ENCODE peak calls at places on chromosomes 4 and X, in four cellular contexts. T is thoracic aorta, Q is left ventricle myocardium inferior, C is thyroid gland. W is an unnamed sample.

GRCh38 chr4:1910643-1911042 is 39.5 kb downstream of the NSD2 start:
- DNase-seq in T (no peak), Q (no peak), C (peak), W (no peak)

GRCh38 chrX:120310861-120311631 is at the start of gene TMEM255A:
- DNase-seq in T (no peak), Q (no peak), C (no peak), W (peak)

GRCh38 chr4:75729836-75730235 is 5.5 kb downstream of the USO1 start:
- DNase-seq in T (no peak), Q (no peak), C (no peak), W (no peak)

GRCh38 chr4:81460115-81460836 is 11.4 kb downstream of the RASGEF1B start:
- DNase-seq in T (no peak), Q (no peak), C (no peak), W (no peak)

GRCh38 chr4:173301518-173302201 is 32.5 kb downstream of the HMGB2 start:
- DNase-seq in T (no peak), Q (no peak), C (no peak), W (no peak)

GRCh38 chrX:140292188-140292587 is 212.7 kb downstream of the SOX3 start:
- DNase-seq in T (no peak), Q (no peak), C (no peak), W (no peak)

GRCh38 chrX:145292208-145292607 is 44.9 kb downstream of the SPANXN1 start:
- DNase-seq in T (no peak), Q (no peak), C (no peak), W (no peak)

GRCh38 chrX:27976284-27976683 is 5.0 kb downstream of the DCAF8L1 start:
- DNase-seq in T (no peak), Q (no peak), C (no peak), W (no peak)

GRCh38 chr4:164087733-164088132 is 593.2 kb downstream of the TMA16 start:
- DNase-seq in T (no peak), Q (no peak), C (no peak), W (no peak)

GRCh38 chr4:38044060-38044459 is 83.9 kb downstream of the PTTG2 start:
- DNase-seq in T (no peak), Q (no peak), C (no peak), W (no peak)

GRCh38 chr4:152850377-152850776 is 70.6 kb downstream of the ARFIP1 start:
- DNase-seq in T (no peak), Q (no peak), C (peak), W (no peak)

GRCh38 chr4:154503598-154503997 is 12.0 kb upstream of the DCHS2 start:
- DNase-seq in T (no peak), Q (no peak), C (no peak), W (no peak)

GRCh38 chrX:119539872-119540271 is 25.3 kb downstream of the STEEP1 start:
- DNase-seq in T (no peak), Q (no peak), C (no peak), W (no peak)

GRCh38 chrX:8868070-8868795 is 67.0 kb upstream of the FAM9A start:
- DNase-seq in T (no peak), Q (no peak), C (no peak), W (no peak)

GRCh38 chr4:91454111-91454510 is 849.7 kb upstream of the GRID2 start:
- DNase-seq in T (no peak), Q (no peak), C (no peak), W (no peak)

GRCh38 chrX:45807572-45808425 is 607.1 kb upstream of the DIPK2B start:
- DNase-seq in T (no peak), Q (no peak), C (no peak), W (no peak)

GRCh38 chrX:65537229-65537628 is 2.6 kb upstream of the LAS1L start:
- DNase-seq in T (no peak), Q (no peak), C (no peak), W (no peak)

GRCh38 chr4:3708611-3709010 is 57.6 kb upstream of the ADRA2C start:
- DNase-seq in T (no peak), Q (no peak), C (no peak), W (peak)

GRCh38 chr4:186190456-186191265 is 706 bp upstream of the CYP4V2 start:
- DNase-seq in T (no peak), Q (no peak), C (peak), W (peak)

GRCh38 chrX:127305013-127305412 is 485.5 kb downstream of the PRR32 start:
- DNase-seq in T (no peak), Q (no peak), C (no peak), W (no peak)

GRCh38 chr4:15164571-15164970 is 162.3 kb downstream of the CPEB2 start:
- DNase-seq in T (no peak), Q (no peak), C (no peak), W (no peak)

GRCh38 chr4:143564472-143564871 is 51.0 kb downstream of the SMARCA5 start:
- DNase-seq in T (no peak), Q (no peak), C (no peak), W (no peak)

GRCh38 chr4:125254111-125254510 is 60.6 kb upstream of the FAT4 start:
- DNase-seq in T (no peak), Q (no peak), C (no peak), W (no peak)

GRCh38 chr4:53573696-53574095 is 17.6 kb downstream of the LNX1 start:
- DNase-seq in T (no peak), Q (no peak), C (no peak), W (no peak)

GRCh38 chr4:76219299-76220055 is 5.9 kb upstream of the SCARB2 start:
- DNase-seq in T (no peak), Q (no peak), C (no peak), W (no peak)

GRCh38 chr4:186345184-186345583 is 79.2 kb downstream of the F11 start:
- DNase-seq in T (no peak), Q (no peak), C (no peak), W (no peak)

GRCh38 chrX:134931550-134931949 is 59.2 kb upstream of the SMIM10 start:
- DNase-seq in T (no peak), Q (no peak), C (no peak), W (no peak)

GRCh38 chr4:30056016-30056415 is 664.2 kb upstream of the PCDH7 start:
- DNase-seq in T (no peak), Q (no peak), C (no peak), W (no peak)

GRCh38 chr4:25900310-25900709 is 13.7 kb upstream of the SMIM20 start:
- DNase-seq in T (no peak), Q (no peak), C (no peak), W (no peak)

GRCh38 chrX:153727108-153727931 is 2.7 kb downstream of the ABCD1 start:
- DNase-seq in T (no peak), Q (peak), C (peak), W (peak)

GRCh38 chr4:71251266-71251665 is 87.6 kb upstream of the SLC4A4 start:
- DNase-seq in T (no peak), Q (no peak), C (no peak), W (no peak)

GRCh38 chrX:49166914-49167739 is 4.6 kb downstream of the MAGIX start:
- DNase-seq in T (peak), Q (peak), C (peak), W (peak)

GRCh38 chr4:138981930-138982390 is 33.6 kb upstream of the NOCT start:
- DNase-seq in T (no peak), Q (no peak), C (peak), W (no peak)

GRCh38 chrX:24963823-24964222 is 51.9 kb downstream of the ARX start:
- DNase-seq in T (no peak), Q (no peak), C (no peak), W (no peak)

DNA sequence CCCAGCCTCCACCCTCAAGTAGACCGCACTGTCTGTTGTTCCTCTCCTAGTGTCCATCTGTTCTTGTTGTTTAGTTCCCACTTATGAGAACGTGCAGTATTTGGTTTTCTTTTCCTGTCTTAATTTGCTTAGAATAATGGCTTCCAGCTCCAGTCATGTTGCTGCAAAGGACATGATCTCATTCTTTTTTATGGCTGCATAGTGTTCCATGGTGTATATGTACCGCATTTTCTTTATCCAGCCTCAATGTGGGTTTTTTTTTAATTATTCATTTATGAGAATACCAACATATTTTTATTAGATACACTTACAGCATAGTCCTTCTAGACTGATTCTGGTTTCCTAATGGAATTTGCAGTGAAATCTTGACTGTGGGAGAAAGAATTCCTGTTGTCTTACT is 1.3 kb downstream of the VMA21 start:
- DNase-seq in T (no peak), Q (no peak), C (no peak), W (no peak)
- H3K4me3 ChIP-seq in T (peak), Q (peak), C (no peak), W (no peak)

DNA sequence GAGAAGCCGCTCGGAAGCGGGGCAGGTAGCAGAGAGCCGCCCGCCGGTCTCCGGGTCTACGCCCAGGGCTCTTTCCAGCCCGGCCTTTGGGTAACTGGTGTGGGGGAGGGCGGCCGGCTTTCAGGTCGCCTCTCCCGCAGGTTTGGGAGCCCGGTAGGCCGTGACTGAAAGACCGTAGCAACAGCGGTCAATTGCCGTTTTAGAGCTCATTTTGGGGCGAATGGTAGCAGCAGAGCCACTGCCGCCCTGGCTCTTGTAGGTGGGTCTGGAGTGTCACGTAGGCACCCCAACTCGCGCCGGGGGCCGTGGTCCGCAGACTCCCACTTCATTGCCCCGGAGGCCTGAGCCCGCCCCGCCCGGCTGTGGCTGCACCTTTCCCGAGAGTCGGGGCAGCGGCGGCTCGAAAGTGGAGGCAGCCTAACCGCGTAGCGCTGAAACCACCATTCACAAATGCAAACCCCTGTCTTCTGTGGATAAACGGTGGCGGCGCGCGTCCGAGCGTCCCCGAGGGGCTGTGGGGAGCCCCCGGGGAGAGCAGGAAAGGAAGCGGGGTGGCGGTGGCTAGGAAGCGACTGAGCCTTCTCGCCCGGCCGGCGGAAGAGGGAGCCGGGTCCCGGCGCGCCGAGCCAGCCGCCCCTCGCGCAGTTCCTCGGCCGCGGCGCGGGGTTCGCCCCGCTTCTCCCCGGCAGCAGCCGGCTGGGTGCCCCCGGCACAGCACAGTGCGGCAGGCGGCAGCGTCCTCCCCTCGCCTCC is 2185.1 kb upstream of the TENM3 start:
- DNase-seq in T (no peak), Q (no peak), C (peak), W (peak)
- H3K4me3 ChIP-seq in T (peak), Q (peak), C (peak), W (peak)

GRCh38 chr4:137685357-137685756 is 153.1 kb upstream of the PCDH18 start:
- DNase-seq in T (no peak), Q (no peak), C (no peak), W (no peak)
- H3K4me3 ChIP-seq in T (no peak), Q (no peak), C (no peak), W (no peak)

DNA sequence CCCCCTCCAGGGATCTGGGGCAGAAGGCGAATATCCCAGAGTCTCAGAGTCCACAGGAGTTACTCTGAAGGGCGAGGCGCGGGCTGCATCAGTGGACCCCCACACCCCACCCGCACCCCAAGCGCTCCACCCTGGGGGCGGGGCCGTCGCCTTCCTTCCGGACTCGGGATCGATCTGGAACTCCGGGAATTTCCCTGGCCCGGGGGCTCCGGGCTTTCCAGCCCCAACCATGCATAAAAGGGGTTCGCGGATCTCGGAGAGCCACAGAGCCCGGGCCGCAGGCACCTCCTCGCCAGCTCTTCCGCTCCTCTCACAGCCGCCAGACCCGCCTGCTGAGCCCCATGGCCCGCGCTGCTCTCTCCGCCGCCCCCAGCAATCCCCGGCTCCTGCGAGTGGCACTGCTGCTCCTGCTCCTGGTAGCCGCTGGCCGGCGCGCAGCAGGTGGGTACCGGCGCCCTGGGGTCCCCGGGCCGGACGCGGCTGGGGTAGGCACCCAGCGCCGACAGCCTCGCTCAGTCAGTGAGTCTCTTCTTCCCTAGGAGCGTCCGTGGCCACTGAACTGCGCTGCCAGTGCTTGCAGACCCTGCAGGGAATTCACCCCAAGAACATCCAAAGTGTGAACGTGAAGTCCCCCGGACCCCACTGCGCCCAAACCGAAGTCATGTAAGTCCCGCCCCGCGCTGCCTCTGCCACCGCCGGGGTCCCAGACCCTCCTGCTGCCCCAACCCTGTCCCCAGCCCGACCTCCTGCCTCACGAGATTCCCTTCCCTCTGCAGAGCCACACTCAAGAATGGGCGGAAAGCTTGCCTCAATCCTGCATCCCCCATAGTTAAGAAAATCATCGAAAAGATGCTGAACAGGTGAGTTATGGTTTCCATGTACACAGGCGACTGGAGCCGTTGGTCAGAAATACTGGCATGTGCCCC is at the start of gene CXCL1:
- DNase-seq in T (no peak), Q (peak), C (peak), W (peak)
- H3K4me3 ChIP-seq in T (peak), Q (peak), C (peak), W (peak)

GRCh38 chrX:107674480-107675364 is 46.4 kb downstream of the PRPS1 start:
- DNase-seq in T (peak), Q (peak), C (peak), W (peak)
- H3K4me3 ChIP-seq in T (peak), Q (peak), C (no peak), W (no peak)

DNA sequence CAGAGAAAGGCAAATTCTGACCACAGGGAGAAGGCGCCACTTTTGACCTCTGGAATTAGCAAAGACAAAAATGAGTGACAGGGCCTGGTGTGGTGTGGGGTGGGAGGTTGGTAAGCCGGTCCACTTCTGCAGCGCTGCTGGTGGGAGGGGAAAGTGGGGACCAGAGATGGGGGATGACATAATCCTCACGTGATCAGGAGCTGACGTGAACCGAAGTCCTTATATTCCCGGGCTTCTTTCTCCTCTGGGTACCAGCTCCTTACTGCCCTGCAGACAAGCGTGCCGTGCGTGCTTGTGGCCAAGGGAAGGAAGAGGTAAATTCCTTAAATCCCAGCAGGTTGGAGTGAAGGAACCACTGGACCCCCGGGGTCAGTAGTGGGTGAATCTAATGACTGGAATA is at the start of gene TCEAL7:
- DNase-seq in T (no peak), Q (peak), C (no peak), W (no peak)
- H3K4me3 ChIP-seq in T (peak), Q (peak), C (no peak), W (peak)

GRCh38 chr4:8593268-8594096 is 917 bp downstream of the CPZ start:
- DNase-seq in T (no peak), Q (no peak), C (no peak), W (no peak)
- H3K4me3 ChIP-seq in T (no peak), Q (no peak), C (peak), W (no peak)

DNA sequence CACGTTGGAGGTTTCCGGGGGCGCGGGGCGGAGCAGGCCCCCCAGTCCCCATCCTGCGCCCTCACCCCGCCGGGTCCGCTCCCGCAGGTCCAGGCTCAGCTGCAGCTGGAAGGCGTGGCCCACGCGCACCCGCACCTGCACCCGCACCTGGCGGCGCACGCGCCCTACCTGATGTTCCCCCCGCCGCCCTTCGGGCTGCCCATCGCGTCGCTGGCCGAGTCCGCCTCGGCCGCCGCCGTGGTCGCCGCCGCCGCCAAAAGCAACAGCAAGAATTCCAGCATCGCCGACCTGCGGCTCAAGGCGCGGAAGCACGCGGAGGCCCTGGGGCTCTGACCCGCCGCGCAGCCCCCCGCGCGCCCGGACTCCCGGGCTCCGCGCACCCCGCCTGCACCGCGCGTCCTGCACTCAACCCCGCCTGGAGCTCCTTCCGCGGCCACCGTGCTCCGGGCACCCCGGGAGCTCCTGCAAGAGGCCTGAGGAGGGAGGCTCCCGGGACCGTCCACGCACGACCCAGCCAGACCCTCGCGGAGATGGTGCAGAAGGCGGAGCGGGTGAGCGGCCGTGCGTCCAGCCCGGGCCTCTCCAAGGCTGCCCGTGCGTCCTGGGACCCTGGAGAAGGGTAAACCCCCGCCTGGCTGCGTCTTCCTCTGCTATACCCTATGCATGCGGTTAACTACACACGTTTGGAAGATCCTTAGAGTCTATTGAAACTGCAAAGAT is 13.9 kb downstream of the SHOX start:
- DNase-seq in T (no peak), Q (no peak), C (no peak), W (no peak)
- H3K4me3 ChIP-seq in T (no peak), Q (no peak), C (no peak), W (no peak)